ENCODE peak calls at places on chromosomes 3 and 15, in four cellular contexts. One of them, this sample, is unnamed.
A peak's percentile ranks its signal among the peaks of the same experiment; 100 is the strongest.

GRCh38 chr3:183158552-183159006 is 4.0 kb downstream of the LAMP3 start:
- DNase-seq in K562: peak; percentile 23
- DNase-seq in GM12878: peak; percentile 97
- DNase-seq in SK-N-SH: no peak
- DNase-seq in this sample: no peak

GRCh38 chr3:120272294-120272693 is 12.7 kb downstream of the GPR156 start:
- DNase-seq in K562: no peak
- DNase-seq in SK-N-SH: no peak
- DNase-seq in GM12878: no peak
- DNase-seq in this sample: no peak

GRCh38 chr3:115401891-115402501 is 221.3 kb upstream of the GAP43 start:
- DNase-seq in SK-N-SH: no peak
- DNase-seq in GM12878: no peak
- DNase-seq in K562: no peak
- DNase-seq in this sample: no peak

GRCh38 chr3:104437131-104437750 is 929.5 kb upstream of the ALCAM start:
- DNase-seq in SK-N-SH: no peak
- DNase-seq in GM12878: no peak
- DNase-seq in K562: no peak
- DNase-seq in this sample: no peak

GRCh38 chr3:36401056-36401455 is 20.8 kb downstream of the STAC start:
- DNase-seq in K562: no peak
- DNase-seq in SK-N-SH: no peak
- DNase-seq in GM12878: no peak
- DNase-seq in this sample: no peak

GRCh38 chr3:48598323-48599076 is 3.4 kb upstream of the COL7A1 start:
- DNase-seq in GM12878: no peak
- DNase-seq in SK-N-SH: no peak
- DNase-seq in K562: no peak
- DNase-seq in this sample: no peak

GRCh38 chr3:18389108-18389733 is 35.9 kb downstream of the SATB1 start:
- DNase-seq in K562: no peak
- DNase-seq in GM12878: no peak
- DNase-seq in SK-N-SH: peak; percentile 10
- DNase-seq in this sample: no peak

GRCh38 chr3:186477033-186477432 is 67.1 kb downstream of the CRYGS start:
- DNase-seq in SK-N-SH: no peak
- DNase-seq in K562: no peak
- DNase-seq in GM12878: no peak
- DNase-seq in this sample: peak; percentile 29

GRCh38 chr3:125032100-125032643 is 23.6 kb downstream of the HEG1 start:
- DNase-seq in GM12878: no peak
- DNase-seq in K562: no peak
- DNase-seq in SK-N-SH: no peak
- DNase-seq in this sample: no peak

GRCh38 chr3:168624892-168625291 is 529.2 kb upstream of the GOLIM4 start:
- DNase-seq in GM12878: no peak
- DNase-seq in SK-N-SH: no peak
- DNase-seq in K562: no peak
- DNase-seq in this sample: no peak

GRCh38 chr3:160227389-160227788 is 2.2 kb downstream of the C3orf80 start:
- DNase-seq in K562: no peak
- DNase-seq in SK-N-SH: no peak
- DNase-seq in GM12878: no peak
- DNase-seq in this sample: no peak

GRCh38 chr15:61527836-61528589 is 298.9 kb upstream of the RORA start:
- DNase-seq in SK-N-SH: peak; percentile 32
- DNase-seq in K562: no peak
- DNase-seq in GM12878: peak; percentile 8
- DNase-seq in this sample: no peak

GRCh38 chr3:179398574-179399249 is 51.2 kb downstream of the MFN1 start:
- DNase-seq in SK-N-SH: no peak
- DNase-seq in GM12878: no peak
- DNase-seq in K562: no peak
- DNase-seq in this sample: no peak

GRCh38 chr15:101013151-101013550 is 94.0 kb downstream of the LRRK1 start:
- DNase-seq in GM12878: no peak
- DNase-seq in K562: no peak
- DNase-seq in SK-N-SH: no peak
- DNase-seq in this sample: no peak

GRCh38 chr3:72258366-72258765 is 473.4 kb upstream of the PROK2 start:
- DNase-seq in GM12878: no peak
- DNase-seq in K562: no peak
- DNase-seq in SK-N-SH: no peak
- DNase-seq in this sample: no peak

GRCh38 chr3:125186800-125187598 is 25.5 kb downstream of the SLC12A8 start:
- DNase-seq in K562: no peak
- DNase-seq in SK-N-SH: peak; percentile 64
- DNase-seq in GM12878: no peak
- DNase-seq in this sample: no peak

DNA sequence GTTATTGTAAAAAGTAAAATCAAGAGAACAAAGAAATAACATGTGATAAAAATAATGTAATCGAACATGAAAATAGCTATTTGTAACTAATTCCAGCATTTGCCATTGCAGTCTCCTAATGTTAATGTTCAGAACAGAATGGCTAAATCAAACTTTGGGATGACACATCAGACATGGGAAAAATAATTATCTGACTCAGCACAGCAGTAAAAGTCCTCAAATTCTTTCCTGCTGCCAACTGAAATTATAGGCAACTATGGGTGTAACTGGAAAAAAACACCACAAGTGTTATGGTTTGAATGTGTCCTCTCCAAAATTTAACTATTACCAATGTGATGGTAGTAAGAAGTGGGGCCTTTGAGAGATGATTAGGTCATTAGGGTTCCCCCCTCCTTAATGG is 446.7 kb downstream of the C3orf38 start:
- DNase-seq in GM12878: no peak
- DNase-seq in SK-N-SH: no peak
- DNase-seq in K562: no peak
- DNase-seq in this sample: no peak
- TF ChIP-seq NRF1 in GM12878: no peak
- TF ChIP-seq NRF1 in SK-N-SH: no peak
- TF ChIP-seq NRF1 in K562: no peak
- TF ChIP-seq NRF1 in this sample: no peak

GRCh38 chr15:52529940-52530339 is 1.3 kb upstream of the MYO5A start:
- DNase-seq in SK-N-SH: no peak
- DNase-seq in GM12878: no peak
- DNase-seq in K562: no peak
- DNase-seq in this sample: no peak

GRCh38 chr15:52527196-52527897 is 1.3 kb downstream of the MYO5A start:
- DNase-seq in SK-N-SH: no peak
- DNase-seq in GM12878: no peak
- DNase-seq in K562: no peak
- DNase-seq in this sample: no peak

GRCh38 chr15:52527898-52528464 is 699 bp downstream of the MYO5A start:
- DNase-seq in SK-N-SH: peak; percentile 64
- DNase-seq in GM12878: no peak
- DNase-seq in K562: no peak
- DNase-seq in this sample: no peak

GRCh38 chr15:52528465-52529288 is at the start of gene MYO5A:
- DNase-seq in K562: peak; percentile 80
- DNase-seq in SK-N-SH: peak; percentile 89
- DNase-seq in GM12878: no peak
- DNase-seq in this sample: peak; percentile 34

DNA sequence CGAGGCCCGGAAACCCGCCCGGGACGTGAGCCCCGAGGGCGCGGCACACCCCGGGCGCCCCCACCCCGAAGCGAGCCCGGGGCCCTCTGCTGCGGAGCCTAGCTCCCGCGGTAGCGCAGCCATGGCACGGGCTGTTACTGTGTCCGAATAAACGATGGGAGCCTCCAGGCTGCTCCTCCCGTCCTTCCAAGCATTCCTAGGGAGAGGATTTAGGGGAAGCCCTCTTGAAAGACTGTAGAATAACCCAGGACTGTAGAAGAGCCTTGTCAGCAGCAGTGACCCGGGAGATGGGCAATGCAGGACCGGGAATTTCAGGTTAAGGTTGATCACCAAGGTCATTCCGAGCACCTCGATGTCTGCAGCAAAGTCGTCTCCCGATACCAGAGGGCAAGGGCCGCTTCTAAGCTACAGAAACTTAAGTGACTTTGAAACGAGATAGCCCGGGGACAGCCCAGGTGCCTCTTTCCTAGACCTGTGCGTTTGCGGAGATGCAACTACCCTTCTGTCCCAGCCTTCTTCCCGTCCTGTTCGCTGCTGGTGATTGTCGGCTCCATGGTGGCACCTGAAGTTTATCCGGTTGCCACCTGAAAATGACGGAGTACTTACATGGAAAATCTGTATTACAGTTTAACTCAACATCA is 729 bp upstream of the MYO5A start:
- DNase-seq in K562: no peak
- DNase-seq in SK-N-SH: no peak
- DNase-seq in GM12878: no peak
- DNase-seq in this sample: peak; percentile 81
- TF ChIP-seq NRF1 in K562: no peak
- TF ChIP-seq NRF1 in SK-N-SH: no peak
- TF ChIP-seq NRF1 in GM12878: no peak
- TF ChIP-seq NRF1 in this sample: no peak

GRCh38 chr3:112376996-112377395 is 44.0 kb downstream of the CD200 start:
- DNase-seq in GM12878: no peak
- DNase-seq in SK-N-SH: no peak
- DNase-seq in K562: no peak
- DNase-seq in this sample: no peak
- TF ChIP-seq NRF1 in GM12878: no peak
- TF ChIP-seq NRF1 in SK-N-SH: no peak
- TF ChIP-seq NRF1 in K562: no peak
- TF ChIP-seq NRF1 in this sample: no peak

DNA sequence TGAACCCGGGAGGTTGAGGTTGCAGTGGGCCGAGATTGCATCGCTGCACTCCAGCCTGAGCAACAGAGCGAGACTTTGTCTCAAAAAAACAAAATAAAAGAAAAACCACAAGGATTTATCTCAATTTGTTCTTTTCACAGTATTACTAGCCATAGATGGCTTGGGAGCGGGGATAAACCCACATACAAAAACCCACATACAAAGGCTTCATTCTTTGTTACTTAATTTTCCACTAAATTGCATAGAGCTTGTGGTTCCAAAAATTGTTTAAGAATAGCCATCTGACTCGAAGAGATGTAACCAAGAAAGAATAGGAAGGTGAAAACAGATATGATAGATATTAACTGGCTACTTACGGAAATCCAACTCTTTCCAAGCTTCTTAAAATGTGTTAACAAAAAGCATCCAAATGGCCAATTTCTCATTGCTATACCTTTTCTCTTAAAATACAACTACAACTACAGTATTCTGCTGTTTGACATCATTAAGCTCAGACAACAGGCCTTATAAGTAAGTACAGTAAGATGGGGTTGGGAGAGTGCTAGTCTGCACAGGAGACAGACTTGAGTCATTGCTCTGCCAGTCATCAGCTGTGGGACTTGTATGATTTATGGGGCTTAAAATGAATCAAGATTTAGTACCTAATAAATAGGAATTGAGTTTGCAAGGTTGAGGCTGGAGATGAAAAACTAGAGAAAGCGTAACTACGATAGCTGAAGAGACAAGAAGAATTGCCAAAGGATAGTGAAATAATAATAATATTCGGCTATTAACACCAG is 96.6 kb upstream of the PLXND1 start:
- DNase-seq in GM12878: no peak
- DNase-seq in K562: no peak
- DNase-seq in SK-N-SH: no peak
- DNase-seq in this sample: no peak
- TF ChIP-seq NRF1 in GM12878: no peak
- TF ChIP-seq NRF1 in K562: no peak
- TF ChIP-seq NRF1 in SK-N-SH: no peak
- TF ChIP-seq NRF1 in this sample: no peak

DNA sequence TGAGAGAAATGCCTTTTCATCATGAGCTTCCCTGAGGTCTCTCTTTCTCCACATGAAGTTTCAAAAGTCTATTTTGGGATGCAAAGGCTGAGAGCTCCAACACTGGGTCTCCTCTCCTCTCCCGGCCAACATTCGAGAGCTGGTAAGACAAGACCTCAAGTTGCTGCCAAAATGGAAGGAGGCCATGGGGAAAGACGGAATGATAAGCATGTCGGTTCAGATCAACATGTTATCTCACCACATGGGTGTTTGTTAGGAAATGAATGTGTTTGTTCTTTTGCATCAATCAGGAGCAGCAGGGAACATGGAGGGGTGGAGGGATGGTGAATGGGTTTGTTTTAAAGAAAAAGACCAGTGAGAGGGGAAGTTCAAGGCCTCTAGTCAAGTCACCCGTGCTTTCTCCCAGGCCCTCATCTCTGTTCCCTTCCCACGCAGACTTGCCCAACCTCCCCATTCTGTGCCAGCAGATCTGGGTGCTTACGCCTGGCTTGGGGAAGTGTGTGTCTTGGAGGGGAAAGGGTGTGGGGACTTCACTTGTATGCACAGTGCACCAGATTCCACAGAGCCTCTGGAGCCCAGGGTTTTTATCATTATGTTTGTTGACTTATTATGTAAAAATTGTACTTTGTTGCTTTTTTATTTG is 23.5 kb upstream of the ATP10A start:
- DNase-seq in K562: no peak
- DNase-seq in GM12878: no peak
- DNase-seq in SK-N-SH: no peak
- DNase-seq in this sample: no peak
- TF ChIP-seq NRF1 in K562: no peak
- TF ChIP-seq NRF1 in GM12878: no peak
- TF ChIP-seq NRF1 in SK-N-SH: no peak
- TF ChIP-seq NRF1 in this sample: no peak

GRCh38 chr15:72200395-72201237 is 3.0 kb upstream of the GRAMD2A start:
- DNase-seq in K562: no peak
- DNase-seq in GM12878: no peak
- DNase-seq in SK-N-SH: no peak
- DNase-seq in this sample: no peak

GRCh38 chr15:72201346-72202029 is 3.9 kb upstream of the GRAMD2A start:
- DNase-seq in GM12878: no peak
- DNase-seq in K562: no peak
- DNase-seq in SK-N-SH: no peak
- DNase-seq in this sample: no peak

GRCh38 chr15:72203507-72203837 is 5.9 kb upstream of the GRAMD2A start:
- DNase-seq in GM12878: no peak
- DNase-seq in SK-N-SH: peak; percentile 71
- DNase-seq in K562: no peak
- DNase-seq in this sample: no peak

GRCh38 chr15:72202801-72203506 is 5.4 kb upstream of the GRAMD2A start:
- DNase-seq in K562: no peak
- DNase-seq in GM12878: no peak
- DNase-seq in SK-N-SH: no peak
- DNase-seq in this sample: no peak

DNA sequence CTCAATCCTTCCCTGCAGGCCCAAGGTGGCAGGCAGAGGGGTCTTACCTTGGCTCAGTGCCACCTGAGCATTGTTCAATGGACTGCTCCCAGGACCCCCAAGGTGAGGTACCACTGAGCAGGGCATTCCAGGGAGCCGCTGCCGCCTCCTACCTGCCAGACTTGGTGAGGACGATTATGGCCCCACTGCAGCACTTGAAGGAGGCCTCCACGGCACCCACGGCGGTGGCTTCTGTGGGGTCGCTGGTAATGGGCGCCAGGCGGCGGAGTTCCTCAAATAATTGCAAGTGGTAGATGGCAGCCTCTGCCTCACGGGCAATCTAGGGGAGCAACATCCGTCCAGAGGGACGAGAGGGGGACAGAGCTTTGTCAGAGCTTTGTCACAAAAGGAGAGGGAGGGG is 4.7 kb upstream of the GRAMD2A start:
- DNase-seq in GM12878: no peak
- DNase-seq in SK-N-SH: no peak
- DNase-seq in K562: no peak
- DNase-seq in this sample: no peak
- TF ChIP-seq NRF1 in GM12878: no peak
- TF ChIP-seq NRF1 in SK-N-SH: no peak
- TF ChIP-seq NRF1 in K562: no peak
- TF ChIP-seq NRF1 in this sample: no peak

GRCh38 chr3:63076357-63076756 is 201.1 kb upstream of the CADPS start:
- DNase-seq in GM12878: no peak
- DNase-seq in K562: no peak
- DNase-seq in SK-N-SH: no peak
- DNase-seq in this sample: no peak
- TF ChIP-seq NRF1 in GM12878: no peak
- TF ChIP-seq NRF1 in K562: no peak
- TF ChIP-seq NRF1 in SK-N-SH: no peak
- TF ChIP-seq NRF1 in this sample: no peak

This sample was measured in H1.